ENCODE peak calls at places on chromosomes 5 and 9, in six cellular contexts. One of them, this sample, is unnamed.

GRCh38 chr5:142984525-142984924 is 214.3 kb downstream of the ARHGAP26 start:
- DNase-seq in foreskin fibroblast: no peak
- DNase-seq in fibroblast of lung: peak; percentile 17
- DNase-seq in EH: no peak
- DNase-seq in stimulated activated CD4-positive, alpha-beta T cell treated with anti-CD3 and anti-CD28 coated beads, Interleukin-2, amount 100 ng/mL, for 48 hours: no peak
- DNase-seq in HS-27A: no peak
- DNase-seq in this sample: no peak

GRCh38 chr9:124457887-124458431 is 7.7 kb downstream of the ADGRD2 start:
- DNase-seq in foreskin fibroblast: no peak
- DNase-seq in fibroblast of lung: no peak
- DNase-seq in EH: no peak
- DNase-seq in stimulated activated CD4-positive, alpha-beta T cell treated with anti-CD3 and anti-CD28 coated beads, Interleukin-2, amount 100 ng/mL, for 48 hours: no peak
- DNase-seq in HS-27A: no peak
- DNase-seq in this sample: no peak

GRCh38 chr5:6576861-6577501 is 55.9 kb downstream of the NSUN2 start:
- DNase-seq in foreskin fibroblast: peak; percentile 78
- DNase-seq in fibroblast of lung: peak; percentile 61
- DNase-seq in EH: peak; percentile 65
- DNase-seq in stimulated activated CD4-positive, alpha-beta T cell treated with anti-CD3 and anti-CD28 coated beads, Interleukin-2, amount 100 ng/mL, for 48 hours: no peak
- DNase-seq in HS-27A: peak; percentile 23
- DNase-seq in this sample: no peak

GRCh38 chr5:76679231-76679630 is 36.7 kb upstream of the F2R start:
- DNase-seq in foreskin fibroblast: peak; percentile 81
- DNase-seq in fibroblast of lung: no peak
- DNase-seq in EH: peak; percentile 43
- DNase-seq in stimulated activated CD4-positive, alpha-beta T cell treated with anti-CD3 and anti-CD28 coated beads, Interleukin-2, amount 100 ng/mL, for 48 hours: no peak
- DNase-seq in HS-27A: no peak
- DNase-seq in this sample: no peak

GRCh38 chr5:53360811-53361210 is 119.6 kb upstream of the FST start:
- DNase-seq in foreskin fibroblast: peak; percentile 97
- DNase-seq in fibroblast of lung: peak; percentile 97
- DNase-seq in EH: peak; percentile 93
- DNase-seq in stimulated activated CD4-positive, alpha-beta T cell treated with anti-CD3 and anti-CD28 coated beads, Interleukin-2, amount 100 ng/mL, for 48 hours: no peak
- DNase-seq in HS-27A: peak; percentile 80
- DNase-seq in this sample: no peak

GRCh38 chr9:124869466-124869985 is 7.6 kb downstream of the ARPC5L start:
- DNase-seq in foreskin fibroblast: peak; percentile 73
- DNase-seq in fibroblast of lung: peak; percentile 20
- DNase-seq in EH: peak; percentile 37
- DNase-seq in stimulated activated CD4-positive, alpha-beta T cell treated with anti-CD3 and anti-CD28 coated beads, Interleukin-2, amount 100 ng/mL, for 48 hours: no peak
- DNase-seq in HS-27A: no peak
- DNase-seq in this sample: no peak

GRCh38 chr5:80697100-80697499 is 42.3 kb upstream of the DHFR start:
- DNase-seq in foreskin fibroblast: no peak
- DNase-seq in fibroblast of lung: no peak
- DNase-seq in EH: no peak
- DNase-seq in stimulated activated CD4-positive, alpha-beta T cell treated with anti-CD3 and anti-CD28 coated beads, Interleukin-2, amount 100 ng/mL, for 48 hours: no peak
- DNase-seq in HS-27A: no peak
- DNase-seq in this sample: no peak

GRCh38 chr9:98785333-98785933 is 10.9 kb downstream of the ANKS6 start:
- DNase-seq in foreskin fibroblast: peak; percentile 36
- DNase-seq in fibroblast of lung: no peak
- DNase-seq in EH: no peak
- DNase-seq in stimulated activated CD4-positive, alpha-beta T cell treated with anti-CD3 and anti-CD28 coated beads, Interleukin-2, amount 100 ng/mL, for 48 hours: no peak
- DNase-seq in HS-27A: no peak
- DNase-seq in this sample: no peak

GRCh38 chr5:67235399-67236110 is 39.0 kb upstream of the CD180 start:
- DNase-seq in foreskin fibroblast: no peak
- DNase-seq in fibroblast of lung: no peak
- DNase-seq in EH: no peak
- DNase-seq in stimulated activated CD4-positive, alpha-beta T cell treated with anti-CD3 and anti-CD28 coated beads, Interleukin-2, amount 100 ng/mL, for 48 hours: no peak
- DNase-seq in HS-27A: no peak
- DNase-seq in this sample: no peak

GRCh38 chr5:102483736-102484135 is 15.1 kb downstream of the SLCO6A1 start:
- DNase-seq in foreskin fibroblast: no peak
- DNase-seq in fibroblast of lung: peak; percentile 2
- DNase-seq in EH: peak; percentile 4
- DNase-seq in stimulated activated CD4-positive, alpha-beta T cell treated with anti-CD3 and anti-CD28 coated beads, Interleukin-2, amount 100 ng/mL, for 48 hours: no peak
- DNase-seq in HS-27A: no peak
- DNase-seq in this sample: no peak

GRCh38 chr9:93820667-93821306 is 134.4 kb downstream of the BARX1 start:
- DNase-seq in foreskin fibroblast: no peak
- DNase-seq in fibroblast of lung: no peak
- DNase-seq in EH: peak; percentile 2
- DNase-seq in stimulated activated CD4-positive, alpha-beta T cell treated with anti-CD3 and anti-CD28 coated beads, Interleukin-2, amount 100 ng/mL, for 48 hours: no peak
- DNase-seq in HS-27A: no peak
- DNase-seq in this sample: no peak

GRCh38 chr5:76487784-76488183 is 84.7 kb downstream of the IQGAP2 start:
- DNase-seq in foreskin fibroblast: no peak
- DNase-seq in fibroblast of lung: no peak
- DNase-seq in EH: no peak
- DNase-seq in stimulated activated CD4-positive, alpha-beta T cell treated with anti-CD3 and anti-CD28 coated beads, Interleukin-2, amount 100 ng/mL, for 48 hours: no peak
- DNase-seq in HS-27A: no peak
- DNase-seq in this sample: no peak

GRCh38 chr9:70083429-70083828 is 39.8 kb downstream of the MAMDC2 start:
- DNase-seq in foreskin fibroblast: peak; percentile 48
- DNase-seq in fibroblast of lung: peak; percentile 59
- DNase-seq in EH: peak; percentile 38
- DNase-seq in stimulated activated CD4-positive, alpha-beta T cell treated with anti-CD3 and anti-CD28 coated beads, Interleukin-2, amount 100 ng/mL, for 48 hours: no peak
- DNase-seq in HS-27A: no peak
- DNase-seq in this sample: no peak

GRCh38 chr9:134076644-134077043 is 8.8 kb upstream of the BRD3 start:
- DNase-seq in foreskin fibroblast: no peak
- DNase-seq in fibroblast of lung: no peak
- DNase-seq in EH: no peak
- DNase-seq in stimulated activated CD4-positive, alpha-beta T cell treated with anti-CD3 and anti-CD28 coated beads, Interleukin-2, amount 100 ng/mL, for 48 hours: no peak
- DNase-seq in HS-27A: no peak
- DNase-seq in this sample: no peak

GRCh38 chr9:81456431-81456970 is 232.8 kb downstream of the TLE1 start:
- DNase-seq in foreskin fibroblast: peak; percentile 74
- DNase-seq in fibroblast of lung: peak; percentile 92
- DNase-seq in EH: peak; percentile 68
- DNase-seq in stimulated activated CD4-positive, alpha-beta T cell treated with anti-CD3 and anti-CD28 coated beads, Interleukin-2, amount 100 ng/mL, for 48 hours: no peak
- DNase-seq in HS-27A: peak; percentile 23
- DNase-seq in this sample: no peak